ENCODE peak calls at places on chromosomes 1 and 21, in five cellular contexts. J, P, D, G and K are unnamed samples.

GRCh38 chr1:192983349-192983980 is 75.7 kb downstream of the UCHL5 start:
- DNase-seq in J (no peak), P (no peak), D (no peak), G (no peak), K (no peak)

GRCh38 chr1:74180490-74180889 is 17.5 kb downstream of the LRRIQ3 start:
- DNase-seq in J (no peak), P (no peak), D (no peak), G (no peak), K (no peak)

GRCh38 chr1:234989019-234989418 is 139.6 kb downstream of the TOMM20 start:
- DNase-seq in J (no peak), P (no peak), D (no peak), G (no peak), K (no peak)

GRCh38 chr1:227764019-227764391 is 28.8 kb downstream of the SNAP47 start:
- DNase-seq in J (no peak), P (peak; percentile 43), D (no peak), G (no peak), K (no peak)

GRCh38 chr1:83516369-83516768 is 482.6 kb downstream of the TTLL7 start:
- DNase-seq in J (no peak), P (no peak), D (no peak), G (no peak), K (no peak)

GRCh38 chr1:176119549-176119948 is 87.5 kb downstream of the COP1 start:
- DNase-seq in J (no peak), P (no peak), D (no peak), G (no peak), K (no peak)

GRCh38 chr1:73333847-73334503 is 864.0 kb downstream of the LRRIQ3 start:
- DNase-seq in J (no peak), P (no peak), D (no peak), G (no peak), K (no peak)

GRCh38 chr1:91884459-91885290 is 1.3 kb downstream of the TGFBR3 start:
- DNase-seq in J (peak; percentile 57), P (no peak), D (peak; percentile 70), G (no peak), K (no peak)

GRCh38 chr1:159979257-159979656 is 25.2 kb upstream of the SLAMF9 start:
- DNase-seq in J (no peak), P (no peak), D (no peak), G (no peak), K (no peak)

GRCh38 chr1:3032970-3033794 is 11.9 kb downstream of the ACTRT2 start:
- DNase-seq in J (no peak), P (no peak), D (peak; percentile 21), G (no peak), K (no peak)

GRCh38 chr21:45145146-45145545 is 70.8 kb downstream of the ADARB1 start:
- DNase-seq in J (no peak), P (no peak), D (no peak), G (no peak), K (no peak)

GRCh38 chr1:43768168-43768567 is 60.8 kb downstream of the ST3GAL3 start:
- DNase-seq in J (no peak), P (no peak), D (no peak), G (no peak), K (no peak)

GRCh38 chr1:198986041-198986440 is 347.2 kb downstream of the PTPRC start:
- DNase-seq in J (no peak), P (no peak), D (no peak), G (no peak), K (no peak)

GRCh38 chr1:83942914-83943313 is 56.0 kb downstream of the TTLL7 start:
- DNase-seq in J (no peak), P (no peak), D (no peak), G (no peak), K (no peak)

GRCh38 chr1:171715813-171716251 is 26.0 kb downstream of the VAMP4 start:
- DNase-seq in J (no peak), P (no peak), D (no peak), G (no peak), K (no peak)

GRCh38 chr21:35206141-35207125 is 157.3 kb upstream of the RUNX1 start:
- DNase-seq in J (no peak), P (no peak), D (no peak), G (no peak), K (no peak)

GRCh38 chr1:180923024-180923841 is 10.5 kb downstream of the KIAA1614 start:
- DNase-seq in J (peak; percentile 68), P (peak; percentile 99), D (no peak), G (no peak), K (no peak)

GRCh38 chr1:185656663-185657062 is 77.5 kb upstream of the HMCN1 start:
- DNase-seq in J (no peak), P (no peak), D (no peak), G (no peak), K (no peak)

GRCh38 chr1:1178794-1179331 is 5.2 kb downstream of the TTLL10 start:
- DNase-seq in J (peak; percentile 46), P (no peak), D (no peak), G (no peak), K (no peak)

GRCh38 chr1:152946651-152947256 is at the start of gene SPRR5:
- DNase-seq in J (no peak), P (no peak), D (no peak), G (no peak), K (no peak)

GRCh38 chr1:152347116-152347728 is 12.6 kb downstream of the FLG2 start:
- DNase-seq in J (peak; percentile 48), P (peak; percentile 84), D (no peak), G (peak; percentile 3), K (no peak)

GRCh38 chr1:243942196-243943150 is 92.4 kb upstream of the AKT3 start:
- DNase-seq in J (peak; percentile 36), P (no peak), D (no peak), G (no peak), K (no peak)

GRCh38 chr1:82923957-82924356 is 1075.0 kb downstream of the TTLL7 start:
- DNase-seq in J (no peak), P (no peak), D (no peak), G (no peak), K (no peak)

GRCh38 chr1:155202731-155203515 is 4.8 kb downstream of the THBS3 start:
- DNase-seq in J (no peak), P (no peak), D (no peak), G (no peak), K (no peak)

GRCh38 chr1:244964112-244964971 is 100.0 kb upstream of the HNRNPU start:
- DNase-seq in J (no peak), P (no peak), D (no peak), G (peak; percentile 50), K (no peak)

GRCh38 chr1:10561497-10561896 is 86.7 kb downstream of the PEX14 start:
- DNase-seq in J (no peak), P (no peak), D (no peak), G (no peak), K (peak; percentile 11)

GRCh38 chr1:193260056-193260750 is 73.8 kb upstream of the B3GALT2 start:
- DNase-seq in J (no peak), P (no peak), D (no peak), G (no peak), K (no peak)

GRCh38 chr1:55214903-55215193 is 316 bp downstream of the USP24 start:
- DNase-seq in J (peak; percentile 75), P (no peak), D (peak; percentile 79), G (no peak), K (no peak)

GRCh38 chr1:222852326-222852725 is 37.5 kb downstream of the DISP1 start:
- DNase-seq in J (no peak), P (no peak), D (no peak), G (no peak), K (no peak)

GRCh38 chr1:106173101-106173500 is 883.4 kb upstream of the PRMT6 start:
- DNase-seq in J (no peak), P (no peak), D (no peak), G (no peak), K (no peak)